ENCODE peak calls at places on chromosomes 12 and 14, in ten cellular contexts. L, H, X, M, V, T, S, P, A and D are unnamed samples. For H3K9me3, the result is how much of the 10 kb centered on the place peaks cover.

GRCh38 chr14:103362780-103363179 is 22.4 kb upstream of the MARK3 start:
- DNase-seq in A (no peak), X (no peak), V (no peak), M (no peak), P (no peak), S (peak), H (peak), L (no peak), T (peak), D (no peak)

GRCh38 chr14:25055998-25056687 is 6.2 kb upstream of the STXBP6 start:
- DNase-seq in M (no peak), H (no peak), X (no peak), S (no peak), L (no peak), T (no peak), P (no peak), A (no peak), V (no peak), D (no peak)

GRCh38 chr12:56117778-56118687 is at the start of gene ZC3H10:
- DNase-seq in A (peak), T (peak), M (peak), X (peak), H (peak), S (peak), V (peak), L (peak), P (peak), D (peak)

GRCh38 chr14:94116701-94117100 is 6.2 kb downstream of the IFI27 start:
- DNase-seq in T (no peak), S (no peak), H (peak), P (no peak), L (no peak), M (no peak), A (no peak), X (no peak), V (no peak), D (no peak)

GRCh38 chr12:80720516-80720915 is 3.8 kb downstream of the MYF5 start:
- DNase-seq in A (no peak), L (no peak), V (no peak), H (no peak), T (no peak), P (no peak), M (no peak), X (no peak), S (no peak), D (no peak)

GRCh38 chr14:58749066-58749669 is 111.4 kb downstream of the DACT1 start:
- DNase-seq in P (peak), A (no peak), L (no peak), T (peak), M (peak), H (no peak), V (peak), S (peak), X (no peak), D (peak)

GRCh38 chr14:80388980-80389711 is 177.8 kb upstream of the DIO2 start:
- DNase-seq in A (no peak), S (peak), M (no peak), X (no peak), P (no peak), H (no peak), L (no peak), T (peak), V (peak), D (peak)

GRCh38 chr12:39692258-39692853 is 72.8 kb upstream of the ABCD2 start:
- DNase-seq in P (no peak), V (no peak), L (no peak), H (no peak), T (peak), A (no peak), M (no peak), X (no peak), S (no peak), D (no peak)

GRCh38 chr14:54562334-54562733 is 4.6 kb upstream of the SAMD4A start:
- DNase-seq in V (no peak), M (no peak), T (no peak), L (no peak), H (no peak), S (no peak), A (no peak), X (no peak), P (no peak), D (peak)

GRCh38 chr12:121060149-121061001 is 21.3 kb upstream of the OASL start:
- DNase-seq in P (no peak), V (no peak), M (peak), X (no peak), T (peak), A (no peak), H (no peak), L (no peak), S (peak), D (peak)

GRCh38 chr12:56804169-56804568 is 41.0 kb downstream of the HSD17B6 start:
- DNase-seq in A (no peak), V (no peak), T (no peak), L (no peak), M (no peak), X (no peak), H (no peak), S (peak), P (no peak), D (no peak)

GRCh38 chr12:116861331-116861730 is 19.9 kb downstream of the HRK start:
- DNase-seq in H (no peak), V (peak), T (peak), A (no peak), L (peak), M (no peak), S (no peak), P (peak), X (no peak), D (peak)

GRCh38 chr12:25058619-25059018 is 109.7 kb upstream of the BCAT1 start:
- DNase-seq in P (no peak), V (no peak), X (no peak), A (no peak), T (no peak), S (no peak), M (no peak), L (no peak), H (no peak), D (no peak)

GRCh38 chr14:63448841-63449240 is 94.3 kb downstream of the PPP2R5E start:
- DNase-seq in M (no peak), H (no peak), T (no peak), P (no peak), X (peak), V (no peak), L (no peak), S (no peak), A (no peak), D (no peak)

GRCh38 chr14:61636291-61636690 is 59.0 kb upstream of the HIF1A start:
- DNase-seq in H (no peak), M (no peak), S (no peak), T (no peak), A (no peak), V (no peak), P (no peak), X (no peak), L (no peak), D (no peak)

GRCh38 chr14:104675447-104675846 is 14.0 kb upstream of the INF2 start:
- DNase-seq in A (no peak), L (no peak), X (no peak), V (no peak), S (no peak), M (no peak), H (no peak), P (no peak), T (no peak), D (no peak)

GRCh38 chr12:111444706-111445310 is 39.1 kb downstream of the SH2B3 start:
- DNase-seq in S (no peak), H (peak), X (no peak), L (peak), P (peak), T (no peak), A (peak), M (peak), V (no peak), D (peak)

GRCh38 chr14:30957813-30958370 is 67.6 kb upstream of the AP4S1 start:
- DNase-seq in P (peak), V (no peak), X (no peak), H (no peak), M (no peak), S (no peak), A (no peak), L (no peak), T (no peak), D (no peak)

GRCh38 chr14:81412779-81413178 is 12.7 kb upstream of the STON2 start:
- DNase-seq in A (peak), H (no peak), P (no peak), V (no peak), T (no peak), X (no peak), L (no peak), S (no peak), M (no peak), D (no peak)

GRCh38 chr14:79356040-79356439 is 855.3 kb downstream of the DIO2 start:
- DNase-seq in P (no peak), A (no peak), T (peak), S (no peak), L (no peak), X (no peak), M (no peak), V (no peak), H (no peak), D (no peak)

GRCh38 chr12:111757361-111758119 is 9.2 kb upstream of the ALDH2 start:
- DNase-seq in S (no peak), X (no peak), A (peak), H (peak), M (no peak), T (no peak), P (peak), L (peak), V (no peak), D (peak)

GRCh38 chr14:23217621-23218020 is 20.1 kb upstream of the RNF212B start:
- DNase-seq in P (no peak), M (no peak), L (no peak), S (no peak), A (no peak), X (no peak), T (no peak), H (no peak), V (no peak), D (no peak)

GRCh38 chr12:88746386-88746785 is 166.1 kb upstream of the KITLG start:
- DNase-seq in P (no peak), V (no peak), X (no peak), M (no peak), A (no peak), S (peak), L (no peak), T (no peak), H (no peak), D (no peak)

GRCh38 chr12:9721394-9722092 is 11.4 kb downstream of the CLECL1 start:
- DNase-seq in P (no peak), T (peak), L (no peak), M (no peak), V (no peak), X (no peak), A (no peak), S (peak), H (no peak), D (no peak)

GRCh38 chr14:39055786-39056474 is 47.1 kb downstream of the SEC23A start:
- DNase-seq in X (no peak), V (no peak), P (no peak), H (no peak), M (peak), A (no peak), S (peak), L (no peak), T (no peak), D (no peak)
- H3K9me3 ChIP-seq in X (under half), V (under half), P (under half), H (under half), M (under half), A (under half), S (under half), L (under half), T (under half), D (under half)

DNA sequence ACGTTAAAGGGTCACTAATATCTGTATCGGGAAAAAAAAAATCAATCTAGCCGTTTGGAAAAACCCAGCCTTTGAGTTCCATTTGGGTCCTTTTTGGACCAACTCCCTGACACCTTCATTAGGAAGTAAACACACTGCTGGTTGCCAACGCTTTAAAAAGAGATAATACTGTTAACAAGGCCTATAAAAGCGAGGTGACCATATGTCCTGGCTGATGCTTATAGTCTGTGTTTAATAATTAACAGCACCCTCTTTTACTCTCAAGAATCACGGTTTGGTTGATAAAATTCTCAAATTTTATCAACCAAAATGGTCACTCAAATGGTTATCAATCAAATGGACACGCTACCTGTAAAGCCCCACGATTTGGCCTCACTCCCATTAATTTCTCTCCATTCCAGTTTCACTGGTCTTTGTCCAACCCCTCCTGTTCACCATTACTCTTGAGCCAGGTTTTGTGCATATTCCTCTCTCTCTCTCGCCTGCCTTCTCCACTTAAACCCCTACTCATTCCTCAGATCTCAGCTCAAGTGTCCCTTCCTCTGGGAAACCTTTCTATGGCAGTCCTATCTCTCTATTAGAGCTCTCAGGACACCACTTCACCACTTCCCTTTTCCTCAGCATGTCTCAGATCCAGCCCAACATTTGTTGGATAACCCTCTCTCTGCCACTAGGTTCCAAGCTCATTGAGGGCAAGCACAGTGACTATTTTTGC is 9.5 kb downstream of the BTG1 start:
- DNase-seq in X (no peak), A (no peak), P (no peak), T (no peak), S (no peak), L (no peak), H (no peak), V (no peak), M (peak), D (no peak)
- H3K27ac ChIP-seq in X (peak), A (no peak), P (peak), T (peak), S (peak), L (no peak), H (peak), V (peak), M (peak), D (peak)

DNA sequence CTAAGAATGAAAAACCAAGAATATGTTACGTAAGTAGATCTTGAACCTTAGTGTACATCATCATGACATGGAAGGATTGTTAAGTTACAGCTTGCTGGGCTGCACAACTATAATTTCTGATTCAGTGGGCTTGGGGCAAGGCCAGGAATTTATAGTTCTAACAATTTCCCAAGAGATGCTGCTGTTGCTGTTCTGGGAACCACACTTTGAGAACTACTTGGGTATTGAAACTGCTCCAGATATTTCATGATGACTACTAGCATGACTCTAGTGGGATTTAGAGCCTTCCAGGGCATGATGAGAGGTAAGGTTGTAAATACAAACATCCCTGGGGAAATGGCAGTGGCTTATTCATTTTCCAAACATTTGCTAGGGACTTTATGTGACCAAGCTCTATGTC is 904.8 kb upstream of the SEL1L start:
- DNase-seq in A (no peak), S (no peak), H (no peak), V (no peak), T (no peak), M (no peak), X (no peak), L (no peak), P (no peak), D (no peak)
- H3K9me3 ChIP-seq in A (under half), S (under half), H (under half), V (under half), T (under half), M (under half), X (under half), L (under half), P (under half), D (under half)

GRCh38 chr12:96047621-96048211 is 12.3 kb upstream of the LTA4H start:
- DNase-seq in T (peak), S (peak), V (no peak), H (peak), X (peak), A (no peak), P (peak), M (no peak), L (no peak), D (peak)
- H3K27ac ChIP-seq in T (peak), S (peak), V (no peak), H (no peak), X (peak), A (no peak), P (peak), M (no peak), L (no peak), D (peak)

DNA sequence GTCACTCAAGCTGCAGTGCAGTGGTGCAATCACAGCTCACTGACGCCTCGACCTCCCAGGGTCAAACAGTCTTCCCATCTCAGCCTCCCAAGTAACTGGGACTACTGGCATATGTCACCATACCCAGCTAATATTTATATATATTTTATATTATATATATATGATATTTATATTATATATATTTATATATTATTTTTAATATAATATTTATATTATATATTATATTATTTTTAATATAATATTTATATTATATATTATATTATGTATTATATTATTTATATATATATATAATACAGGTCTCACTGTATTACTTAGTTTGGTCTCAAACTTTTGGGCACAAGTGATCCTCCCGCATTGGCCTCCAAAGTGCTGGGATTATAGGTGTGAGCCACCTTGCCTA is 9.4 kb downstream of the ZNF84 start:
- DNase-seq in M (no peak), V (no peak), X (no peak), P (no peak), L (no peak), S (no peak), T (no peak), A (no peak), H (no peak), D (no peak)
- H3K9me3 ChIP-seq in M (under half), V (half or more), X (under half), P (half or more), L (under half), S (half or more), T (half or more), A (half or more), H (half or more), D (half or more)

DNA sequence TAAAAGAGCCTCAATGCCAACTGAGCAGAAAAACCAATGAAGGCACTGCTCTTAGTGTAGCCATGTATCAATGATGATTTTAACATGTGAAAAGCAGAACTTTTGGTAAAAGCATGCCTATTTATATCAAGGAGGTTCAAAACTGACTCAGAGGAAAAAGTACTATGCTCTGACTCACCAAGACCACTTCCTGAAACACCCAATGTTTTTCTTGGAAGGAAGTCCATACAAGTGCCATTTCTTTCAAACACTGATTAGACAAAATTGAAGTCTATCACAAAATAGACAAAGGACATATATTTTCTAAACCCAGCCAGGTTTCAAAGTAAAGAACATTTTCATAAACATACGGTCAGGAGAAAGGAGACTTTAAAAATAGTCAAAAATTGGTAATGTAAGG is 88.6 kb downstream of the EPS8 start:
- DNase-seq in V (peak), P (no peak), A (no peak), S (peak), X (peak), H (no peak), M (no peak), L (no peak), T (peak), D (peak)
- H3K27ac ChIP-seq in V (no peak), P (no peak), A (no peak), S (peak), X (peak), H (peak), M (no peak), L (no peak), T (peak), D (peak)

GRCh38 chr12:34389378-34390170 is 367.3 kb downstream of the ALG10 start:
- DNase-seq in S (no peak), X (no peak), V (no peak), T (no peak), H (peak), A (peak), M (no peak), L (peak), P (no peak), D (peak)

GRCh38 chr12:34391771-34392581 is 369.7 kb downstream of the ALG10 start:
- DNase-seq in M (no peak), S (no peak), P (no peak), A (peak), X (no peak), V (no peak), L (peak), T (no peak), H (peak), D (peak)

GRCh38 chr12:34390846-34391700 is 368.8 kb downstream of the ALG10 start:
- DNase-seq in S (no peak), X (no peak), T (no peak), P (no peak), A (peak), L (peak), V (no peak), H (peak), M (no peak), D (peak)

GRCh38 chr12:34388636-34389377 is 366.5 kb downstream of the ALG10 start:
- DNase-seq in H (peak), V (no peak), X (no peak), P (no peak), S (no peak), T (no peak), A (no peak), L (peak), M (no peak), D (peak)

GRCh38 chr12:34390171-34390841 is 368.0 kb downstream of the ALG10 start:
- DNase-seq in P (no peak), X (no peak), H (peak), S (no peak), L (peak), A (peak), M (no peak), T (no peak), V (no peak), D (peak)
- H3K9me3 ChIP-seq in P (under half), X (under half), H (under half), S (under half), L (under half), A (under half), M (under half), T (under half), V (half or more), D (under half)